ENCODE peak calls at places on chromosomes 1 and 21, in nine cellular contexts. T is Panc1, M is HFF-Myc, S is esophagus muscularis mucosa, D is AG09319, E is mucosa of descending colon, W is pancreas, G is RWPE1, Z is chondrocyte. F is an unnamed sample.

GRCh38 chr21:14401217-14401616 is 18.3 kb upstream of the HSPA13 start:
- DNase-seq in D (no peak), Z (no peak), S (no peak), W (no peak), T (no peak), M (no peak), E (no peak), G (no peak), F (no peak)

GRCh38 chr1:45953934-45954333 is 150.5 kb downstream of the MAST2 start:
- DNase-seq in T (no peak), M (no peak), G (no peak), W (no peak), D (no peak), S (no peak), Z (no peak), E (no peak), F (no peak)

GRCh38 chr1:238176441-238176840 is 285.7 kb upstream of the ZP4 start:
- DNase-seq in D (no peak), T (no peak), E (no peak), Z (no peak), S (no peak), W (no peak), G (no peak), M (no peak), F (no peak)

GRCh38 chr1:228364706-228365213 is 41.9 kb downstream of the TRIM11 start:
- DNase-seq in Z (peak; percentile 86), D (no peak), T (no peak), E (no peak), M (no peak), G (no peak), W (no peak), S (no peak), F (peak; percentile 29)

GRCh38 chr1:11176081-11176706 is 13.0 kb upstream of the ANGPTL7 start:
- DNase-seq in Z (no peak), D (no peak), S (no peak), T (no peak), E (no peak), G (no peak), W (no peak), M (no peak), F (no peak)

GRCh38 chr1:246622035-246622652 is 55.9 kb downstream of the CNST start:
- DNase-seq in E (no peak), D (no peak), S (no peak), T (no peak), Z (no peak), W (no peak), G (no peak), M (no peak), F (no peak)

GRCh38 chr21:36860736-36861594 is 105.5 kb downstream of the HLCS start:
- DNase-seq in W (peak; percentile 31), T (no peak), E (peak; percentile 13), G (peak; percentile 80), D (no peak), Z (no peak), M (no peak), S (no peak), F (no peak)

GRCh38 chr1:159055181-159055621 is 21.4 kb downstream of the AIM2 start:
- DNase-seq in G (peak; percentile 33), Z (no peak), W (no peak), S (no peak), M (no peak), E (no peak), D (no peak), T (no peak), F (no peak)

GRCh38 chr21:30710499-30710898 is 8.1 kb downstream of the KRTAP21-3 start:
- DNase-seq in E (no peak), M (no peak), T (no peak), S (no peak), Z (no peak), W (no peak), G (no peak), D (no peak), F (no peak)

GRCh38 chr1:162690672-162691434 is 58.6 kb downstream of the DDR2 start:
- DNase-seq in G (peak; percentile 87), Z (no peak), E (no peak), S (no peak), D (peak; percentile 80), M (peak; percentile 80), W (no peak), T (peak; percentile 74), F (no peak)

GRCh38 chr21:15669247-15669646 is 60.5 kb upstream of the USP25 start:
- DNase-seq in M (no peak), S (no peak), T (no peak), Z (no peak), E (no peak), W (no peak), D (peak; percentile 11), G (no peak), F (no peak)

GRCh38 chr1:240831191-240831631 is 219.3 kb upstream of the GREM2 start:
- DNase-seq in W (no peak), Z (no peak), T (no peak), S (no peak), M (peak; percentile 5), E (no peak), G (peak; percentile 59), D (peak; percentile 55), F (no peak)

GRCh38 chr1:154474802-154475201 is 27.2 kb upstream of the TDRD10 start:
- DNase-seq in E (peak; percentile 90), Z (no peak), W (no peak), G (peak; percentile 36), D (peak; percentile 31), T (no peak), S (no peak), M (peak; percentile 25), F (peak; percentile 85)

GRCh38 chr1:208652300-208653160 is 408.3 kb upstream of the PLXNA2 start:
- DNase-seq in D (peak; percentile 10), E (peak; percentile 68), W (peak; percentile 29), G (peak; percentile 70), S (no peak), T (peak; percentile 45), Z (no peak), M (peak; percentile 39), F (no peak)

GRCh38 chr1:234607091-234608025 is 2.6 kb downstream of the IRF2BP2 start:
- DNase-seq in Z (no peak), W (peak; percentile 35), G (no peak), T (no peak), D (no peak), M (no peak), S (no peak), E (peak; percentile 53), F (peak; percentile 84)

DNA sequence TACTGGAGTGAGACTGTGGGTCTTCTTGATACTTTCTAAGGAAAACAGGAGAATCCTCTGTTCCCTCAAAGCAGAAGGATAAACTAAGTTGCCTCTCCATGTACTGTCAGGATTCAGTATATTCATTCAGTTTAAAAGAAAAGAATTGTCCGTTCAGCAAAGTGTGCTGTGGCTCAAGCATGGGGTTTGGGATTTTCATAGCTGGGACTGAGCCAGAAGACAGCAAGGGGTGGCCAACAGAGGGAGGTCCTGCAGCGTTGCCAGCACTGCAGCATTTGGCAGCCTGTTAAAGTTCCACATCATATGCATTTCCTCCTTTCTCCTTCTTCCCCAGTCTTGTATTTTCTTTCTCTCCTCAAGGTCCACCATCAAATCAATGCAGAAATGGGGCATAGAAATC is 75.1 kb downstream of the DTL start:
- DNase-seq in M (no peak), G (no peak), T (no peak), W (no peak), D (no peak), E (no peak), Z (no peak), S (no peak), F (no peak)
- TF ChIP-seq CTCF in M (no peak), G (no peak), T (no peak), W (no peak), D (peak; percentile 15), E (no peak), Z (peak; percentile 63), S (peak; percentile 14), F (no peak)

GRCh38 chr1:51044834-51045233 is 57.2 kb upstream of the C1orf185 start:
- DNase-seq in D (no peak), T (no peak), M (no peak), W (no peak), G (peak; percentile 17), S (no peak), E (no peak), Z (no peak), F (no peak)
- TF ChIP-seq CTCF in D (no peak), T (peak; percentile 24), M (no peak), W (no peak), G (peak; percentile 44), S (peak; percentile 47), E (no peak), Z (peak; percentile 74), F (peak; percentile 12)

DNA sequence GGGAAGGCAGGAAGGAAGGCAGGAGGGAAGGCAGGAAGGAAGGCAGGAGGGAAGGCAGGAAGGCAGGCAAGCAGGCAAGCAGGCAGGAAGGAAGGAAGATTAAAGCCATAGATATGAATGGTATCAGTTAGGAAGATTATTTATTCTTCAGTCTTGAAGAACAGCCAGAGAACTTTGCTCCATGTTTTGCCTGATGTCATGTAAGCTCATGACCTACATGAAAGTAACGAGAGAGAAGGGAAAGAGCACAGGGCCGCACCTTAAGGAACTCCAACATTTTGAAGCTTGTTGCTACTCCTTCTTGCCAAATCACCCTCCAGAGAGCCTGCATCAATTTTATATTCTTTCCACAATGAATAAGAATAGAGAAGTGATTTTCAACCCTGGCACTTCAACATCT is 78.0 kb upstream of the EFHD2 start:
- DNase-seq in Z (no peak), W (no peak), G (no peak), D (no peak), M (no peak), E (no peak), S (no peak), T (no peak), F (no peak)
- TF ChIP-seq CTCF in Z (no peak), W (no peak), G (no peak), D (no peak), M (no peak), E (no peak), S (no peak), T (no peak), F (no peak)

GRCh38 chr1:30627994-30628393 is 95.4 kb downstream of the MATN1 start:
- DNase-seq in W (no peak), S (no peak), D (no peak), M (no peak), Z (no peak), E (no peak), T (no peak), G (no peak), F (no peak)
- TF ChIP-seq CTCF in W (no peak), S (no peak), D (no peak), M (no peak), Z (no peak), E (no peak), T (no peak), G (no peak), F (no peak)

F was measured in left lung.